ENCODE peak calls at places on chromosome 14, in seven cellular contexts. A, V, Q, H, G, C and Z are unnamed samples.

GRCh38 chr14:36981832-36982528 is 190.4 kb downstream of the SLC25A21 start:
- DNase-seq in C (no peak), Q (peak), G (peak), V (no peak), H (no peak), A (no peak), Z (peak)

GRCh38 chr14:83164016-83164415 is 1630.4 kb upstream of the SEL1L start:
- DNase-seq in C (peak), G (peak), A (no peak), V (peak), Q (peak), H (peak), Z (peak)

GRCh38 chr14:67567654-67568053 is 32.4 kb downstream of the PIGH start:
- DNase-seq in C (no peak), Q (no peak), H (no peak), V (no peak), G (no peak), A (no peak), Z (no peak)

GRCh38 chr14:35303149-35303548 is 11.0 kb downstream of the PSMA6 start:
- DNase-seq in C (no peak), A (no peak), G (no peak), V (no peak), H (no peak), Q (no peak), Z (no peak)

GRCh38 chr14:31261859-31262739 is 54.5 kb upstream of the HECTD1 start:
- DNase-seq in H (peak), V (no peak), Q (peak), G (peak), C (no peak), A (no peak), Z (peak)

GRCh38 chr14:104422301-104423223 is 157.0 kb upstream of the C14orf180 start:
- DNase-seq in V (no peak), Q (no peak), A (no peak), C (no peak), G (no peak), H (no peak), Z (no peak)

GRCh38 chr14:69547701-69548348 is 26.8 kb downstream of the CCDC177 start:
- DNase-seq in Q (peak), A (no peak), H (no peak), C (no peak), G (peak), V (peak), Z (no peak)

GRCh38 chr14:23153891-23154796 is 29.3 kb downstream of the SLC7A8 start:
- DNase-seq in V (peak), H (peak), A (no peak), C (no peak), Q (peak), G (no peak), Z (peak)

GRCh38 chr14:66624319-66624937 is 116.5 kb downstream of the GPHN start:
- DNase-seq in Q (peak), A (no peak), G (peak), V (peak), H (peak), C (no peak), Z (peak)

GRCh38 chr14:52081964-52082363 is 13.1 kb upstream of the NID2 start:
- DNase-seq in H (no peak), V (no peak), Q (no peak), C (no peak), G (no peak), A (no peak), Z (no peak)

GRCh38 chr14:65792208-65792905 is 379.8 kb downstream of the FUT8 start:
- DNase-seq in G (no peak), Q (no peak), V (peak), A (no peak), H (peak), C (no peak), Z (peak)

GRCh38 chr14:79044894-79045624 is 874.9 kb downstream of the NRXN3 start:
- DNase-seq in G (peak), V (peak), Q (peak), A (no peak), C (peak), H (peak), Z (peak)

GRCh38 chr14:21455592-21455911 is 371 bp downstream of the CHD8 start:
- DNase-seq in G (no peak), A (no peak), Q (peak), C (no peak), V (no peak), H (no peak), Z (peak)

GRCh38 chr14:104787736-104788532 is 7.6 kb downstream of the AKT1 start:
- DNase-seq in A (no peak), C (no peak), V (no peak), H (no peak), Q (no peak), G (no peak), Z (no peak)

GRCh38 chr14:67653651-67654280 is 20.7 kb downstream of the VTI1B start:
- DNase-seq in V (no peak), C (no peak), H (no peak), A (no peak), G (no peak), Q (peak), Z (peak)

GRCh38 chr14:76546426-76547221 is 170.7 kb downstream of the ESRRB start:
- DNase-seq in G (no peak), A (no peak), H (no peak), Q (no peak), V (no peak), C (no peak), Z (no peak)

GRCh38 chr14:92209141-92209540 is 87.4 kb downstream of the CPSF2 start:
- DNase-seq in H (no peak), V (no peak), A (no peak), C (no peak), Q (no peak), G (no peak), Z (no peak)

GRCh38 chr14:61277232-61277631 is 3.9 kb downstream of the TMEM30B start:
- DNase-seq in H (no peak), C (no peak), A (no peak), Q (no peak), V (no peak), G (no peak), Z (no peak)

DNA sequence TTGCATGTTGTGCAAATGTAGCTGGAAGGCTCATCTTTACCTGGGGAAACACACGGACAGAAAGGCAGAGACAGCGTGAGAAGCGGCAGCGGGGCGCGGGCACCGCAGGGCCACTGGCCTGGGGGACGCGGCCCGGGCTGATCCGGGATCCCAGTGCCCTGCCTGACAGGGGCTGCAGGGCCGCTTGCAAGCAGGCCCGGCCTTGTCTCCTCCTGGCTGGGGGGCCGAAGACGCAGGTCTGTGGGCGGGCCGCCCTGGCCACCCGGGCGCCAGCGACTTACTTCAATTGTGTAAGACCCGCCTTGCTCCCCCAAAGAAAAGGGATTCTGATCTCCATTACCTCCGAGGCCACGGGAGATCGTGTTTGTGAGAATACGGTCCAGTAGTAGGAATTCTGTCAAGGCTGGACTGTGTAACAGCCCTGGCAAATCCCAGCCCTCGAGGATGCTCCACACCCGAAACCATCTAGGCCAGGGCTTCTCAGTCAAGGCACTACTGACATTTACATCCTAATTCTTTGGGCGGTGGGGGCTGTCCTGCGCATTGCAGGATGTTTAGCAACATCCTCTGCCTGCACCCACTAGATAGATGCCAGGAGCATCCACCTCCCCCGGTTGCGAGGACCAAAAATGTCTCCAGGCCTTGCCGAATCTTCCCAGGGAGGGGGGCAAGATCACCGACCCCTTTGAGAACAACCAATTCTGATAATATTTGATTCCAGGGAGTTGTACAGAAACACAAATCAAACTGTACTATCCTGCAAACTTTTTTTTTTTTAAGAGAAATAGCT is 95.6 kb downstream of the BCL11B start:
- DNase-seq in C (peak), Q (no peak), V (no peak), G (no peak), A (no peak), H (no peak), Z (no peak)
- H3K4me3 ChIP-seq in C (no peak), Q (no peak), V (no peak), G (no peak), A (no peak), H (no peak), Z (no peak)

DNA sequence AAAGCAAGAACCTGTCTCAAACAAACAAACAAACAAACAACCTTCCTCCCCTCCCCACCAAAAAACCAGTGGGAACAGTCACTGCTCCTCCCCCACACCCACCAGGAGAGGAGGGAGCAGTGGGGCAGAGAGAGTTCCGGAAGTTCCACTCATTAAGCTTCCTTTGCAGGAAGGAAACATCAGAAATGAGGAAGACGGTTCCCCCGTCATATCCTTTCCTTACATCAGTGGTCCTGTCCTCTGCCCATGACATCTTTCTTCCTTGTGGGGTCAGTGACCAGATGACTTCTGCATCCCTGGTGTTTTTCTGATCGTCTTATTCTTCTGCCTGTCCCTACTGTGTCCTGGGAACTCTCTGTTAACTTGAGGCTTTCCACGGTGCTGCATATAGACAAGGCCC is 40.8 kb upstream of the SPTLC2 start:
- DNase-seq in V (no peak), G (no peak), Q (no peak), A (no peak), H (no peak), C (no peak), Z (no peak)
- H3K4me3 ChIP-seq in V (no peak), G (no peak), Q (no peak), A (no peak), H (no peak), C (no peak), Z (no peak)

GRCh38 chr14:24311837-24312615 is 724 bp downstream of the LTB4R start:
- DNase-seq in H (no peak), A (no peak), V (no peak), Q (peak), C (no peak), G (no peak), Z (peak)
- H3K4me3 ChIP-seq in H (no peak), A (peak), V (no peak), Q (no peak), C (no peak), G (no peak), Z (no peak)

GRCh38 chr14:73784988-73785313 is 66.7 kb upstream of the PTGR2 start:
- DNase-seq in V (no peak), A (no peak), Q (no peak), G (no peak), H (no peak), C (no peak), Z (no peak)
- H3K4me3 ChIP-seq in V (peak), A (peak), Q (peak), G (peak), H (peak), C (peak), Z (peak)

GRCh38 chr14:59360923-59361794 is 104.0 kb downstream of the GPR135 start:
- DNase-seq in G (peak), Q (peak), C (no peak), V (peak), H (peak), A (no peak), Z (peak)

GRCh38 chr14:59358105-59358504 is 107.1 kb downstream of the GPR135 start:
- DNase-seq in G (no peak), C (no peak), H (peak), A (no peak), V (no peak), Q (peak), Z (peak)

GRCh38 chr14:59358774-59359173 is 106.4 kb downstream of the GPR135 start:
- DNase-seq in Q (no peak), G (no peak), H (no peak), V (no peak), A (no peak), C (no peak), Z (no peak)

GRCh38 chr14:59356783-59357182 is 108.4 kb downstream of the GPR135 start:
- DNase-seq in H (no peak), A (no peak), Q (no peak), C (no peak), G (no peak), V (no peak), Z (no peak)

GRCh38 chr14:59359451-59360124 is 105.6 kb downstream of the GPR135 start:
- DNase-seq in G (no peak), C (no peak), H (no peak), Q (no peak), V (no peak), A (no peak), Z (peak)
- H3K4me3 ChIP-seq in G (no peak), C (no peak), H (no peak), Q (no peak), V (no peak), A (no peak), Z (no peak)

GRCh38 chr14:89011727-89012271 is 187.3 kb downstream of the TTC8 start:
- DNase-seq in V (no peak), A (no peak), C (no peak), G (no peak), Q (no peak), H (no peak), Z (no peak)
- H3K4me3 ChIP-seq in V (no peak), A (no peak), C (no peak), G (no peak), Q (no peak), H (no peak), Z (no peak)